ENCODE peak calls at places on chromosomes 3 and 15, in seven cellular contexts. S is mesenchymal stem cell, I is AG08395, A is naive B cell, B is NCI-H446 treated with DMSO at 0.1 percent for 48 hours, R is epithelial cell of proximal tubule, G is germinal center. H is an unnamed sample.
A peak's percentile ranks its signal among the peaks of the same experiment; 100 is the strongest.

GRCh38 chr3:113535898-113536297 is 3.5 kb downstream of the SIDT1 start:
- DNase-seq in G (no peak), A (no peak), R (no peak), B (no peak), I (no peak), S (peak; percentile 12), H (no peak)

GRCh38 chr3:114242947-114243346 is 5.6 kb upstream of the ZNF80 start:
- DNase-seq in G (no peak), B (no peak), R (no peak), S (no peak), A (no peak), I (no peak), H (no peak)

GRCh38 chr3:126342991-126343661 is 14.1 kb downstream of the KLF15 start:
- DNase-seq in B (no peak), S (no peak), G (no peak), A (no peak), R (no peak), I (no peak), H (peak; percentile 2)

GRCh38 chr15:96087180-96087886 is 243.2 kb upstream of the NR2F2 start:
- DNase-seq in G (no peak), A (no peak), S (no peak), R (no peak), I (no peak), B (no peak), H (no peak)

GRCh38 chr3:129942296-129942695 is 32.2 kb upstream of the TRH start:
- DNase-seq in A (peak; percentile 20), R (no peak), B (no peak), G (peak; percentile 62), I (peak; percentile 83), S (peak; percentile 66), H (peak; percentile 37)

GRCh38 chr3:5651351-5651750 is 463.8 kb downstream of the EDEM1 start:
- DNase-seq in B (no peak), I (no peak), R (no peak), A (no peak), G (no peak), S (no peak), H (no peak)

GRCh38 chr3:150286390-150287147 is 121.5 kb upstream of the TSC22D2 start:
- DNase-seq in G (peak; percentile 15), I (no peak), S (peak; percentile 60), R (no peak), A (peak; percentile 54), B (peak; percentile 53), H (no peak)

GRCh38 chr3:186909078-186909853 is 21.1 kb upstream of the ST6GAL1 start:
- DNase-seq in G (no peak), S (no peak), A (peak; percentile 60), R (no peak), I (no peak), B (no peak), H (no peak)

GRCh38 chr3:197422506-197422905 is 124.1 kb upstream of the DLG1 start:
- DNase-seq in S (no peak), G (no peak), R (no peak), B (no peak), A (no peak), I (no peak), H (no peak)

GRCh38 chr3:128195802-128196201 is 42.5 kb downstream of the EEFSEC start:
- DNase-seq in I (no peak), S (no peak), R (no peak), A (no peak), G (no peak), B (no peak), H (no peak)

GRCh38 chr3:66280304-66280703 is 59.5 kb downstream of the SLC25A26 start:
- DNase-seq in S (no peak), G (no peak), B (no peak), R (no peak), A (no peak), I (no peak), H (no peak)

GRCh38 chr3:158725348-158725966 is 6.8 kb downstream of the RARRES1 start:
- DNase-seq in G (no peak), S (peak; percentile 99), I (peak; percentile 96), R (peak; percentile 67), A (no peak), B (no peak), H (no peak)

GRCh38 chr3:185489462-185489861 is 9.4 kb downstream of the TMEM41A start:
- DNase-seq in R (no peak), A (no peak), B (no peak), I (no peak), G (no peak), S (no peak), H (no peak)

GRCh38 chr3:156670077-156670476 is 4.3 kb upstream of the TIPARP start:
- DNase-seq in G (no peak), A (no peak), B (no peak), S (no peak), R (no peak), I (no peak), H (no peak)

GRCh38 chr3:72961766-72962165 is 34.8 kb upstream of the PPP4R2 start:
- DNase-seq in B (no peak), S (peak; percentile 39), R (no peak), G (no peak), A (no peak), I (no peak), H (no peak)

GRCh38 chr3:19898725-19899124 is 35.3 kb downstream of the EFHB start:
- DNase-seq in I (no peak), R (no peak), G (no peak), S (no peak), B (no peak), A (no peak), H (no peak)

GRCh38 chr3:8800016-8800415 is 30.6 kb upstream of the OXTR start:
- DNase-seq in I (no peak), G (no peak), B (no peak), S (no peak), A (no peak), R (no peak), H (no peak)